ENCODE peak calls at places on chromosomes 4 and X, in nine cellular contexts. W is T-helper 17 cell; F is AG08395; O is breast epithelium; A is HEK293T; G is RPMI7951; D is left ventricle myocardium superior; P is MV-4-11; I is CD8-positive, alpha-beta memory T cell. C is an unnamed sample.

GRCh38 chr4:77050962-77051361 is 24.8 kb downstream of the CCNI start:
- DNase-seq in W (no peak), F (no peak), O (no peak), A (no peak), G (peak), D (no peak), P (no peak), I (no peak), C (no peak)

GRCh38 chr4:99361268-99361922 is 8.8 kb upstream of the ADH1C start:
- DNase-seq in W (no peak), F (no peak), O (no peak), A (no peak), G (no peak), D (peak), P (no peak), I (no peak), C (no peak)

GRCh38 chr4:168856312-168856711 is 153.7 kb downstream of the CBR4 start:
- DNase-seq in W (no peak), F (no peak), O (no peak), A (no peak), G (peak), D (no peak), P (no peak), I (no peak), C (no peak)

GRCh38 chr4:57374866-57375595 is 264.8 kb upstream of the IGFBP7 start:
- DNase-seq in W (no peak), F (no peak), O (no peak), A (no peak), G (peak), D (no peak), P (no peak), I (no peak), C (no peak)

GRCh38 chr4:189090174-189090814 is 850.4 kb upstream of the FRG1 start:
- DNase-seq in W (no peak), F (peak), O (no peak), A (peak), G (peak), D (no peak), P (no peak), I (no peak), C (no peak)

GRCh38 chr4:46445689-46446339 is 55.9 kb upstream of the GABRA2 start:
- DNase-seq in W (no peak), F (no peak), O (no peak), A (no peak), G (no peak), D (no peak), P (no peak), I (no peak), C (no peak)

GRCh38 chr4:69523385-69524132 is 27.9 kb upstream of the UGT2B4 start:
- DNase-seq in W (no peak), F (no peak), O (no peak), A (no peak), G (no peak), D (no peak), P (no peak), I (no peak), C (no peak)

GRCh38 chr4:176288020-176288419 is 19.0 kb upstream of the ASB5 start:
- DNase-seq in W (no peak), F (no peak), O (no peak), A (no peak), G (no peak), D (no peak), P (no peak), I (no peak), C (no peak)

GRCh38 chr4:170274616-170275015 is 184.9 kb upstream of the AADAT start:
- DNase-seq in W (no peak), F (no peak), O (no peak), A (no peak), G (no peak), D (no peak), P (no peak), I (no peak), C (no peak)

GRCh38 chr4:8272472-8273428 is 3.2 kb downstream of the HTRA3 start:
- DNase-seq in W (no peak), F (peak), O (no peak), A (no peak), G (peak), D (peak), P (no peak), I (no peak), C (no peak)

GRCh38 chr4:5814421-5814820 is 78.5 kb downstream of the CRMP1 start:
- DNase-seq in W (no peak), F (no peak), O (no peak), A (no peak), G (no peak), D (no peak), P (no peak), I (no peak), C (no peak)

GRCh38 chr4:69650872-69651271 is 2.2 kb downstream of the UGT2A1 start:
- DNase-seq in W (no peak), F (no peak), O (no peak), A (no peak), G (no peak), D (no peak), P (no peak), I (no peak), C (no peak)

GRCh38 chrX:134782796-134783195 is 124.5 kb upstream of the PLAC1 start:
- DNase-seq in W (no peak), F (peak), O (no peak), A (peak), G (peak), D (no peak), P (peak), I (no peak), C (no peak)

GRCh38 chr4:143455211-143455610 is 58.3 kb upstream of the SMARCA5 start:
- DNase-seq in W (no peak), F (no peak), O (no peak), A (no peak), G (no peak), D (no peak), P (no peak), I (no peak), C (no peak)

GRCh38 chr4:140925417-140925816 is 169.2 kb upstream of the TBC1D9 start:
- DNase-seq in W (no peak), F (no peak), O (no peak), A (no peak), G (no peak), D (no peak), P (no peak), I (no peak), C (no peak)

GRCh38 chr4:75046226-75046625 is 113.3 kb downstream of the PARM1 start:
- DNase-seq in W (no peak), F (no peak), O (no peak), A (no peak), G (no peak), D (no peak), P (no peak), I (no peak), C (no peak)